ENCODE peak calls at places on chromosomes 4 and X, in four cellular contexts. One of them, this sample, is unnamed.

GRCh38 chr4:184937030-184937710 is 81.1 kb upstream of the HELT start:
- DNase-seq in NCI-H2171: no peak
- DNase-seq in iris pigment epithelial cell: no peak
- DNase-seq in T-helper 9 cell: no peak
- DNase-seq in this sample: no peak

GRCh38 chr4:4666693-4667642 is 125.1 kb upstream of the STX18 start:
- DNase-seq in NCI-H2171: no peak
- DNase-seq in iris pigment epithelial cell: no peak
- DNase-seq in T-helper 9 cell: no peak
- DNase-seq in this sample: no peak

GRCh38 chr4:27789768-27790167 is 929.1 kb downstream of the STIM2 start:
- DNase-seq in NCI-H2171: no peak
- DNase-seq in iris pigment epithelial cell: peak
- DNase-seq in T-helper 9 cell: no peak
- DNase-seq in this sample: no peak

GRCh38 chrX:51144828-51145442 is 187.7 kb upstream of the NUDT10 start:
- DNase-seq in NCI-H2171: peak
- DNase-seq in iris pigment epithelial cell: peak
- DNase-seq in T-helper 9 cell: no peak
- DNase-seq in this sample: no peak

GRCh38 chr4:71389149-71389840 is 50.5 kb downstream of the SLC4A4 start:
- DNase-seq in NCI-H2171: no peak
- DNase-seq in iris pigment epithelial cell: peak
- DNase-seq in T-helper 9 cell: no peak
- DNase-seq in this sample: no peak

GRCh38 chrX:102765217-102765616 is 44.7 kb downstream of the GPRASP3 start:
- DNase-seq in NCI-H2171: no peak
- DNase-seq in iris pigment epithelial cell: peak
- DNase-seq in T-helper 9 cell: no peak
- DNase-seq in this sample: no peak

GRCh38 chrX:48826135-48826875 is at the start of gene ERAS:
- DNase-seq in NCI-H2171: no peak
- DNase-seq in iris pigment epithelial cell: no peak
- DNase-seq in T-helper 9 cell: no peak
- DNase-seq in this sample: no peak

GRCh38 chr4:40255722-40256281 is 59.0 kb downstream of the RHOH start:
- DNase-seq in NCI-H2171: no peak
- DNase-seq in iris pigment epithelial cell: peak
- DNase-seq in T-helper 9 cell: no peak
- DNase-seq in this sample: no peak

GRCh38 chr4:25928956-25929336 is 14.9 kb downstream of the SMIM20 start:
- DNase-seq in NCI-H2171: no peak
- DNase-seq in iris pigment epithelial cell: peak
- DNase-seq in T-helper 9 cell: no peak
- DNase-seq in this sample: no peak

GRCh38 chrX:152074163-152074562 is 64.2 kb downstream of the MAGEA10 start:
- DNase-seq in NCI-H2171: no peak
- DNase-seq in iris pigment epithelial cell: peak
- DNase-seq in T-helper 9 cell: no peak
- DNase-seq in this sample: no peak

GRCh38 chrX:117376460-117376859 is 740.1 kb downstream of the KLHL13 start:
- DNase-seq in NCI-H2171: no peak
- DNase-seq in iris pigment epithelial cell: peak
- DNase-seq in T-helper 9 cell: no peak
- DNase-seq in this sample: no peak

GRCh38 chr4:128285085-128286023 is 2.3 kb downstream of the PGRMC2 start:
- DNase-seq in NCI-H2171: no peak
- DNase-seq in iris pigment epithelial cell: peak
- DNase-seq in T-helper 9 cell: no peak
- DNase-seq in this sample: peak

GRCh38 chr4:13527983-13528822 is 16.1 kb downstream of the NKX3-2 start:
- DNase-seq in NCI-H2171: no peak
- DNase-seq in iris pigment epithelial cell: no peak
- DNase-seq in T-helper 9 cell: no peak
- DNase-seq in this sample: no peak

GRCh38 chr4:128244379-128244778 is 43.2 kb downstream of the PGRMC2 start:
- DNase-seq in NCI-H2171: no peak
- DNase-seq in iris pigment epithelial cell: peak
- DNase-seq in T-helper 9 cell: no peak
- DNase-seq in this sample: no peak

GRCh38 chrX:619812-620493 is 10.6 kb upstream of the SHOX start:
- DNase-seq in NCI-H2171: no peak
- DNase-seq in iris pigment epithelial cell: peak
- DNase-seq in T-helper 9 cell: no peak
- DNase-seq in this sample: no peak

GRCh38 chr4:55849724-55850123 is 3.7 kb upstream of the EXOC1 start:
- DNase-seq in NCI-H2171: no peak
- DNase-seq in iris pigment epithelial cell: no peak
- DNase-seq in T-helper 9 cell: no peak
- DNase-seq in this sample: no peak

GRCh38 chrX:13223868-13224555 is 95.8 kb downstream of the ATXN3L start:
- DNase-seq in NCI-H2171: peak
- DNase-seq in iris pigment epithelial cell: peak
- DNase-seq in T-helper 9 cell: no peak
- DNase-seq in this sample: peak

GRCh38 chr4:175678451-175678850 is 133.6 kb downstream of the GPM6A start:
- DNase-seq in NCI-H2171: no peak
- DNase-seq in iris pigment epithelial cell: no peak
- DNase-seq in T-helper 9 cell: no peak
- DNase-seq in this sample: no peak

GRCh38 chr4:121339307-121339706 is 41.5 kb downstream of the QRFPR start:
- DNase-seq in NCI-H2171: no peak
- DNase-seq in iris pigment epithelial cell: peak
- DNase-seq in T-helper 9 cell: no peak
- DNase-seq in this sample: no peak

GRCh38 chr4:52421811-52422213 is 237.3 kb downstream of the USP46 start:
- DNase-seq in NCI-H2171: no peak
- DNase-seq in iris pigment epithelial cell: no peak
- DNase-seq in T-helper 9 cell: no peak
- DNase-seq in this sample: no peak